ENCODE peak calls at places on chromosomes 3 and 15, in six cellular contexts. K is right lobe of liver, S is suprapubic skin, N is A549, D is brain microvascular endothelial cell, R is stomach. X is an unnamed sample.

GRCh38 chr3:43776101-43776500 is 85.4 kb downstream of the ABHD5 start:
- DNase-seq in R (no peak), K (no peak), D (no peak), S (no peak), N (no peak), X (no peak)

GRCh38 chr15:94968133-94968532 is 736.8 kb downstream of the MCTP2 start:
- DNase-seq in K (no peak), D (peak; percentile 5), R (no peak), S (no peak), N (no peak), X (no peak)

GRCh38 chr15:83708328-83708727 is 54.4 kb downstream of the ADAMTSL3 start:
- DNase-seq in N (no peak), S (no peak), K (no peak), R (no peak), D (no peak), X (no peak)

GRCh38 chr15:40697916-40698315 is 2.9 kb downstream of the RAD51 start:
- DNase-seq in D (no peak), R (no peak), S (no peak), K (no peak), N (no peak), X (no peak)

GRCh38 chr3:127800508-127800907 is 21.8 kb downstream of the MGLL start:
- DNase-seq in D (peak; percentile 63), K (no peak), S (no peak), N (no peak), R (no peak), X (no peak)

GRCh38 chr3:158573714-158574113 is 2.7 kb downstream of the MLF1 start:
- DNase-seq in S (no peak), N (peak; percentile 53), K (no peak), R (no peak), D (no peak), X (no peak)

GRCh38 chr3:7897643-7898042 is 604.0 kb upstream of the LMCD1 start:
- DNase-seq in R (no peak), D (no peak), N (no peak), K (no peak), S (no peak), X (no peak)

GRCh38 chr3:7166460-7166859 is 305.5 kb downstream of the GRM7 start:
- DNase-seq in R (no peak), N (no peak), S (no peak), D (no peak), K (no peak), X (no peak)

GRCh38 chr3:63352008-63352279 is 73.8 kb downstream of the SYNPR start:
- DNase-seq in D (no peak), N (no peak), S (no peak), R (no peak), K (no peak), X (peak; percentile 80)

GRCh38 chr3:2484162-2485026 is 385.7 kb downstream of the CNTN4 start:
- DNase-seq in R (no peak), S (no peak), D (no peak), K (no peak), N (no peak), X (no peak)

GRCh38 chr3:54713455-54713854 is 214.4 kb downstream of the LRTM1 start:
- DNase-seq in S (no peak), K (no peak), N (no peak), R (no peak), D (no peak), X (no peak)

GRCh38 chr3:28556195-28556594 is 207.6 kb upstream of the AZI2 start:
- DNase-seq in D (no peak), S (no peak), K (no peak), N (no peak), R (no peak), X (no peak)

GRCh38 chr3:94294806-94295205 is 231.9 kb downstream of the NSUN3 start:
- DNase-seq in R (no peak), K (no peak), S (no peak), N (no peak), D (no peak), X (no peak)

GRCh38 chr3:157427906-157428305 is 8.7 kb upstream of the PTX3 start:
- DNase-seq in S (no peak), K (no peak), N (no peak), D (no peak), R (no peak), X (no peak)
- H3K4me3 ChIP-seq in S (no peak overlapping the region), K (no peak overlapping the region), N (no peak overlapping the region), D (no peak overlapping the region), R (no peak overlapping the region), X (no peak overlapping the region)

DNA sequence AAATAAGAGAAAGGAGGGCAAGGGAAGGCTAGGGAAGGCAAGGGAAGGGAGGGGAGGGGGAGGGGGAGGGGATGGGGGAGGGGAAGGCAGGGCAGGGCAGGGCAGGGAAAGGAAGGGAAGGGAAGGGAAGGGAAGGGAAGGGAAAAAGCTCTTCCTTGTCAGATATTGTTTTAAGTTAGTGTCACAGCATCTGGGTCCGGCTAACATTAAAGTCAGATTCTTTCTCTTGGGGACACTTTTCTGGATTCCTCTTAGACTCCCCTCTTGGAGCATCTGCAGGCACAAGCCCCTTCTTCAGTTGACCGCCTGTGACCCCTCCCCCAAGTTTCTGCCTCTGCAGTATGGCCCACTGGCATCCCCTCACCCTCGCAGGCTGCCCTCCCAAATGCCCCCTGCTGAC is 26.0 kb downstream of the BFSP2 start:
- DNase-seq in S (no peak), R (no peak), K (no peak), D (no peak), N (no peak), X (no peak)
- H3K27ac ChIP-seq in S (no peak overlapping the region), R (no peak overlapping the region), K (no peak overlapping the region), D (no peak overlapping the region), N (no peak overlapping the region), X (no peak overlapping the region)

GRCh38 chr3:193656878-193657282 is 63.9 kb downstream of the OPA1 start:
- DNase-seq in N (no peak), K (no peak), R (no peak), D (no peak), S (no peak), X (no peak)
- TF ChIP-seq CTCF in N (no peak), K (no peak), R (no peak), D (no peak), S (no peak), X (no peak)

DNA sequence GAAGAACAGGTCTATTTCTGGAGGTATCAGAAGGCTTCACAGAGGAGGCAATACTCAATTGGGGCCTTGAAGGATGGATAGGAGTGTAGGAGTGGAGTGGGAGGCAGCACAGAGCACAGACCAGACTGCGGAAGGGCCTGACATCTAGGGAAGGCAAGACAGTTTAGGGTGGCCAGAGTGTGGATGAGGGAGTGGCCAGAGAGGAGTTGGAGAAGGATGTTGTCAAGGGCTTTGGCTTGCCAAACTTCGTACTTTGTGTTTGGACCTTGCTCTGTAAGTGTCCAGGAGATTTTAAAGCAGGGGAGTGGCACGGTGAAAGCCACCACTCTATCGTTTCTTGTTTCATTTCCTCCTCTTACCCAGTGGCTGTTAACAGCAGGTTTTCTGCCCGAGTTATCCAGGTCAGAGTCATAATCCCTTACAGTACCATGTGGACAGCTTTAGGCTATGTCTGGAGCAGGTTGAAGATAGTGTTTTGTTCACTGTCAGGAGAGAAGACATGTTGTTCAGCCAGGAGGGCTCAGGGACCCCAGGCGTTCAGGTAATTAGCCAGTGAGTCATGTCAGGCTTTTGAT is 12.3 kb downstream of the SMAD3 start:
- DNase-seq in S (no peak), K (no peak), N (no peak), D (peak; percentile 0), R (no peak), X (peak; percentile 81)
- H3K4me3 ChIP-seq in S (no peak overlapping the region), K (no peak overlapping the region), N (no peak overlapping the region), D (no peak overlapping the region), R (no peak overlapping the region), X (no peak overlapping the region)

DNA sequence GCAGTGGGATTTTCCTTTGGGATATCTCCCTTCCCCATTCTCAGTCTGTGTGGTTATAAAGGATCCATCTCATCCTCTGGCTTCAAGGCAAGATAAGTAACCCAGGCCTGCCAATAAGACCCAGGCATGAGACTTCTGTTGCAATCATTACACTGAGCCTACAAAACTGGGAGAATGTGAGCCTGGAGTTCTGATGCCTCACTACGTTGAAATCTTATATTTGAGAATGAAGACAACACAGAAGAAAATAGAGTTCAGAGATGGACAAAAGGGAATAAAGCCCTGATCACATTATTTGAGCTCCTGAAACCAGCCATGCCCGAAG is 83.8 kb upstream of the RNU6-1 start:
- DNase-seq in K (no peak), S (no peak), R (no peak), D (no peak), N (no peak), X (no peak)
- H3K27ac ChIP-seq in K (peak overlapping the region; percentile 48), S (no peak overlapping the region), R (peak overlapping the region; percentile 4), D (no peak overlapping the region), N (peak overlapping the region; percentile 23), X (no peak overlapping the region)

GRCh38 chr3:77506384-77506783 is 466.5 kb downstream of the ROBO2 start:
- DNase-seq in R (no peak), K (no peak), N (no peak), S (no peak), D (no peak), X (no peak)
- TF ChIP-seq CTCF in R (no peak), K (no peak), N (no peak), S (no peak), D (no peak), X (no peak)

GRCh38 chr3:165653130-165653778 is 184.0 kb downstream of the BCHE start:
- DNase-seq in N (no peak), K (no peak), S (no peak), R (no peak), D (no peak), X (peak; percentile 45)
- H3K4me3 ChIP-seq in N (no peak overlapping the region), K (no peak overlapping the region), S (no peak overlapping the region), R (no peak overlapping the region), D (no peak overlapping the region), X (no peak overlapping the region)

GRCh38 chr3:106116733-106117489 is 248.1 kb upstream of the CBLB start:
- DNase-seq in R (no peak), N (no peak), D (no peak), S (no peak), K (no peak), X (no peak)

GRCh38 chr3:106117490-106117858 is 248.7 kb upstream of the CBLB start:
- DNase-seq in S (no peak), K (no peak), N (no peak), D (no peak), R (no peak), X (no peak)

GRCh38 chr3:106119691-106120090 is 250.9 kb upstream of the CBLB start:
- DNase-seq in D (peak; percentile 73), S (no peak), R (no peak), K (no peak), N (peak; percentile 51), X (no peak)

GRCh38 chr3:106121491-106122289 is 252.9 kb upstream of the CBLB start:
- DNase-seq in D (no peak), R (no peak), N (no peak), K (no peak), S (no peak), X (no peak)

DNA sequence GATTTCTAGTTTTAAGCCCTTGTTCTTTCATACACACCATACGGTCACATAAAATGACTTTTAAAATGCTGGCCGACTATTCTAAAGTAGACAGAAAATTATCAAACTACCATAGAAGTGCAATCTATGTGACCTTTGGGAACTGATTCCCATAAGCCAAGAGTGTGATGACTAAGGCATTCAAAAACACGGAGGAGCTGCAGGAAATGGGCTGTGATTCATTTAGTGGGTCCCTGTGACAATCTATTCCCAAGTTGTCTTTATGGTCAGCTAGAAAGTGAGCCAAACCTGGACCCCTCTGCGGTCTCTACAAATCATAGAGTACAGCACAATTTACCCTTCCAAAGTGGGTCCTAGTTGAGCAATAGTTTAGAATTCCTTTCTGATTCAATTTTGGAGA is 251.5 kb upstream of the CBLB start:
- DNase-seq in K (no peak), S (no peak), R (no peak), N (no peak), D (peak; percentile 69), X (no peak)
- H3K27ac ChIP-seq in K (no peak overlapping the region), S (no peak overlapping the region), R (no peak overlapping the region), N (no peak overlapping the region), D (peak overlapping the region; percentile 74), X (no peak overlapping the region)